ENCODE peak calls at places on chromosomes 13 and 19, in five cellular contexts. One of them, this sample, is unnamed.

GRCh38 chr13:59342396-59342795 is 821.3 kb downstream of the DIAPH3 start:
- DNase-seq in T-helper 2 cell: no peak
- DNase-seq in DMS 273 treated with DMSO at 0.1 percent for 48 hours: no peak
- DNase-seq in activated gamma-delta T cell treated with Interleukin-2 at 50 U/mL for 16 hours: no peak
- DNase-seq in D341Med: no peak
- DNase-seq in this sample: no peak

GRCh38 chr19:3028305-3029069 is 593 bp downstream of the TLE2 start:
- DNase-seq in T-helper 2 cell: no peak
- DNase-seq in DMS 273 treated with DMSO at 0.1 percent for 48 hours: no peak
- DNase-seq in activated gamma-delta T cell treated with Interleukin-2 at 50 U/mL for 16 hours: no peak
- DNase-seq in D341Med: no peak
- DNase-seq in this sample: no peak

GRCh38 chr19:57888107-57888493 is 737 bp downstream of the ZNF814 start:
- DNase-seq in T-helper 2 cell: no peak
- DNase-seq in DMS 273 treated with DMSO at 0.1 percent for 48 hours: no peak
- DNase-seq in activated gamma-delta T cell treated with Interleukin-2 at 50 U/mL for 16 hours: no peak
- DNase-seq in D341Med: no peak
- DNase-seq in this sample: no peak

GRCh38 chr19:48135411-48135810 is 24.8 kb upstream of the PLA2G4C start:
- DNase-seq in T-helper 2 cell: no peak
- DNase-seq in DMS 273 treated with DMSO at 0.1 percent for 48 hours: no peak
- DNase-seq in activated gamma-delta T cell treated with Interleukin-2 at 50 U/mL for 16 hours: no peak
- DNase-seq in D341Med: no peak
- DNase-seq in this sample: no peak

GRCh38 chr19:42204684-42205083 is 12.8 kb downstream of the DEDD2 start:
- DNase-seq in T-helper 2 cell: no peak
- DNase-seq in DMS 273 treated with DMSO at 0.1 percent for 48 hours: no peak
- DNase-seq in activated gamma-delta T cell treated with Interleukin-2 at 50 U/mL for 16 hours: no peak
- DNase-seq in D341Med: no peak
- DNase-seq in this sample: no peak

GRCh38 chr19:42325896-42326771 is 699 bp downstream of the MEGF8 start:
- DNase-seq in T-helper 2 cell: no peak
- DNase-seq in DMS 273 treated with DMSO at 0.1 percent for 48 hours: no peak
- DNase-seq in activated gamma-delta T cell treated with Interleukin-2 at 50 U/mL for 16 hours: no peak
- DNase-seq in D341Med: no peak
- DNase-seq in this sample: no peak

GRCh38 chr19:57587529-57587928 is 3.6 kb downstream of the ZIK1 start:
- DNase-seq in T-helper 2 cell: no peak
- DNase-seq in DMS 273 treated with DMSO at 0.1 percent for 48 hours: no peak
- DNase-seq in activated gamma-delta T cell treated with Interleukin-2 at 50 U/mL for 16 hours: no peak
- DNase-seq in D341Med: no peak
- DNase-seq in this sample: no peak

GRCh38 chr13:106033634-106034033 is 501.8 kb downstream of the EFNB2 start:
- DNase-seq in T-helper 2 cell: no peak
- DNase-seq in DMS 273 treated with DMSO at 0.1 percent for 48 hours: no peak
- DNase-seq in activated gamma-delta T cell treated with Interleukin-2 at 50 U/mL for 16 hours: no peak
- DNase-seq in D341Med: no peak
- DNase-seq in this sample: no peak

GRCh38 chr13:100922599-100922998 is 248.0 kb upstream of the TMTC4 start:
- DNase-seq in T-helper 2 cell: no peak
- DNase-seq in DMS 273 treated with DMSO at 0.1 percent for 48 hours: no peak
- DNase-seq in activated gamma-delta T cell treated with Interleukin-2 at 50 U/mL for 16 hours: no peak
- DNase-seq in D341Med: no peak
- DNase-seq in this sample: no peak

This sample was measured in testis.